ENCODE peak calls at places on chromosomes 6 and 20, in six cellular contexts. E is M059J, W is NCI-H2081, A is sigmoid colon, S is NCI-H69, T is putamen. F is an unnamed sample.

GRCh38 chr6:41577865-41578713 is 31.9 kb downstream of the FOXP4 start:
- DNase-seq in E (peak), T (peak), S (peak), W (peak), A (no peak), F (peak)

GRCh38 chr6:9439931-9440330 is 974.9 kb downstream of the TFAP2A start:
- DNase-seq in A (no peak), T (no peak), E (no peak), W (no peak), S (no peak), F (no peak)

GRCh38 chr6:96837138-96837971 is at the start of gene GPR63:
- DNase-seq in T (peak), W (peak), A (peak), E (peak), S (peak), F (peak)

GRCh38 chr6:55917756-55918415 is 42.5 kb upstream of the BMP5 start:
- DNase-seq in A (no peak), S (no peak), T (no peak), W (no peak), E (peak), F (no peak)

GRCh38 chr6:107565165-107565723 is 75.3 kb downstream of the SOBP start:
- DNase-seq in A (no peak), T (no peak), E (no peak), S (no peak), W (no peak), F (no peak)

GRCh38 chr20:40945754-40946451 is 82.7 kb upstream of the TOP1 start:
- DNase-seq in S (peak), T (peak), A (peak), W (peak), E (peak), F (peak)

GRCh38 chr20:32605167-32605656 is 20.1 kb upstream of the NOL4L start:
- DNase-seq in W (no peak), S (no peak), A (no peak), E (no peak), T (no peak), F (no peak)

GRCh38 chr6:88376759-88377387 is 210.7 kb upstream of the CNR1 start:
- DNase-seq in T (no peak), E (peak), S (no peak), A (no peak), W (no peak), F (no peak)

GRCh38 chr6:56995347-56995746 is 40.4 kb downstream of the BEND6 start:
- DNase-seq in S (peak), E (no peak), T (no peak), A (no peak), W (no peak), F (no peak)

GRCh38 chr6:35461270-35461669 is 6.9 kb upstream of the RPL10A start:
- DNase-seq in E (no peak), A (no peak), T (no peak), S (no peak), W (no peak), F (no peak)

GRCh38 chr20:10505320-10506226 is 70.5 kb downstream of the SLX4IP start:
- DNase-seq in E (no peak), T (no peak), S (no peak), A (peak), W (no peak), F (no peak)

GRCh38 chr6:30898750-30899360 is 9.2 kb upstream of the GTF2H4 start:
- DNase-seq in A (no peak), E (no peak), W (no peak), S (no peak), T (no peak), F (no peak)

GRCh38 chr6:157539421-157539822 is 158.4 kb downstream of the ZDHHC14 start:
- DNase-seq in S (no peak), E (no peak), A (no peak), W (no peak), T (peak), F (no peak)

GRCh38 chr20:14383326-14383725 is 45.9 kb upstream of the FLRT3 start:
- DNase-seq in W (no peak), A (no peak), T (no peak), S (peak), E (peak), F (no peak)

GRCh38 chr6:17714879-17715860 is 8.4 kb upstream of the NUP153 start:
- DNase-seq in W (no peak), E (peak), T (no peak), A (no peak), S (no peak), F (no peak)

GRCh38 chr20:63708301-63709148 is 686 bp downstream of the ZGPAT start:
- DNase-seq in W (peak), T (no peak), E (no peak), A (peak), S (peak), F (no peak)

GRCh38 chr20:53331151-53331973 is 262.3 kb downstream of the ZNF217 start:
- DNase-seq in E (peak), S (peak), A (no peak), T (no peak), W (no peak), F (no peak)

GRCh38 chr6:1686117-1687098 is 76.7 kb downstream of the FOXC1 start:
- DNase-seq in T (no peak), S (peak), E (peak), W (peak), A (no peak), F (no peak)

GRCh38 chr6:123802351-123802696 is 1.3 kb upstream of the NKAIN2 start:
- DNase-seq in A (no peak), T (no peak), E (no peak), S (no peak), W (peak), F (no peak)

GRCh38 chr20:52103911-52104545 is 87.6 kb downstream of the ZFP64 start:
- DNase-seq in W (no peak), T (no peak), E (no peak), S (no peak), A (peak), F (no peak)

F was measured in NCI-H1092.